ENCODE peak calls at places on chromosomes 3 and 15, in seven cellular contexts. P is T-helper 9 cell; B is effector CD8-positive, alpha-beta T cell; D is dorsolateral prefrontal cortex; E is body of pancreas; R is left cardiac atrium; Y is B cell. F is an unnamed sample.

GRCh38 chr3:118262800-118263402 is 771.7 kb downstream of the IGSF11 start:
- DNase-seq in P (no peak), B (no peak), D (no peak), E (no peak), R (no peak), Y (no peak), F (no peak)

GRCh38 chr3:194860725-194861124 is 175.0 kb downstream of the FAM43A start:
- DNase-seq in P (no peak), B (no peak), D (no peak), E (no peak), R (no peak), Y (no peak), F (no peak)

GRCh38 chr3:71299160-71299559 is 284.4 kb downstream of the FOXP1 start:
- DNase-seq in P (no peak), B (peak; percentile 8), D (no peak), E (no peak), R (no peak), Y (no peak), F (no peak)

GRCh38 chr3:65425880-65426279 is 612.8 kb downstream of the MAGI1 start:
- DNase-seq in P (no peak), B (no peak), D (no peak), E (no peak), R (no peak), Y (no peak), F (no peak)

GRCh38 chr3:139728414-139728813 is 50.6 kb upstream of the NMNAT3 start:
- DNase-seq in P (no peak), B (no peak), D (no peak), E (no peak), R (no peak), Y (no peak), F (no peak)

GRCh38 chr15:25770031-25770430 is 93.1 kb downstream of the ATP10A start:
- DNase-seq in P (no peak), B (no peak), D (no peak), E (no peak), R (no peak), Y (no peak), F (no peak)

GRCh38 chr15:81939604-81940440 is 106.0 kb downstream of the MEX3B start:
- DNase-seq in P (no peak), B (no peak), D (no peak), E (no peak), R (no peak), Y (peak; percentile 18), F (no peak)

GRCh38 chr15:63601026-63601726 is 4.0 kb downstream of the FBXL22 start:
- DNase-seq in P (peak; percentile 50), B (peak; percentile 40), D (peak; percentile 61), E (peak; percentile 51), R (peak; percentile 49), Y (peak; percentile 52), F (no peak)

GRCh38 chr3:99783009-99783573 is 34.6 kb upstream of the CMSS1 start:
- DNase-seq in P (no peak), B (no peak), D (no peak), E (no peak), R (no peak), Y (no peak), F (no peak)

GRCh38 chr3:21041621-21042020 is 709.4 kb downstream of the ZNF385D start:
- DNase-seq in P (no peak), B (no peak), D (no peak), E (no peak), R (no peak), Y (no peak), F (no peak)

GRCh38 chr15:90219421-90220141 is 14.2 kb downstream of the CIB1 start:
- DNase-seq in P (peak; percentile 53), B (peak; percentile 51), D (no peak), E (peak; percentile 56), R (no peak), Y (peak; percentile 82), F (no peak)

GRCh38 chr3:84108442-84108971 is 850.3 kb upstream of the CADM2 start:
- DNase-seq in P (no peak), B (no peak), D (no peak), E (no peak), R (no peak), Y (no peak), F (no peak)

GRCh38 chr15:60795889-60796288 is 316.9 kb upstream of the ICE2 start:
- DNase-seq in P (no peak), B (no peak), D (no peak), E (no peak), R (no peak), Y (peak; percentile 7), F (no peak)

GRCh38 chr3:52851348-52851747 is 16.5 kb upstream of the MUSTN1 start:
- DNase-seq in P (no peak), B (no peak), D (no peak), E (peak; percentile 38), R (no peak), Y (peak; percentile 42), F (no peak)

GRCh38 chr15:90389513-90389912 is 1.5 kb downstream of the IQGAP1 start:
- DNase-seq in P (no peak), B (no peak), D (no peak), E (no peak), R (no peak), Y (no peak), F (no peak)

F was measured in Right ventricle myocardium inferior.